ENCODE peak calls at places on chromosomes 16 and 17, in five cellular contexts. V is esophagus squamous epithelium, G is dorsolateral prefrontal cortex, S is AG10803, O is fibroblast of mammary gland. F is an unnamed sample.

GRCh38 chr17:65183736-65184135 is 46.6 kb downstream of the RGS9 start:
- DNase-seq in O (no peak), S (peak; percentile 89), V (no peak), G (peak; percentile 26), F (no peak)

GRCh38 chr17:74960739-74961342 is 11.7 kb downstream of the HID1 start:
- DNase-seq in V (no peak), S (peak; percentile 11), O (peak; percentile 15), G (no peak), F (no peak)

GRCh38 chr17:17414316-17414937 is 62.4 kb upstream of the MED9 start:
- DNase-seq in O (peak; percentile 93), G (peak; percentile 85), V (no peak), S (peak; percentile 86), F (no peak)

GRCh38 chr17:35773129-35773528 is 12.4 kb downstream of the C17orf50 start:
- DNase-seq in V (no peak), G (no peak), O (no peak), S (no peak), F (no peak)

GRCh38 chr17:4487820-4488716 is 10.6 kb upstream of the SPNS2 start:
- DNase-seq in O (no peak), V (no peak), G (no peak), S (no peak), F (no peak)

GRCh38 chr16:79329967-79330366 is 270.6 kb downstream of the MAF start:
- DNase-seq in G (no peak), S (no peak), V (no peak), O (no peak), F (no peak)

GRCh38 chr16:17224859-17225258 is 245.9 kb downstream of the XYLT1 start:
- DNase-seq in O (peak; percentile 94), V (no peak), G (peak; percentile 49), S (peak; percentile 94), F (peak; percentile 72)

GRCh38 chr16:4869147-4869790 is 22.0 kb downstream of the UBN1 start:
- DNase-seq in G (no peak), V (no peak), O (no peak), S (no peak), F (no peak)

GRCh38 chr17:78231991-78232759 is 744 bp downstream of the TMEM235 start:
- DNase-seq in V (no peak), S (no peak), O (no peak), G (no peak), F (no peak)

GRCh38 chr17:18070861-18071340 is 16.8 kb upstream of the DRG2 start:
- DNase-seq in G (no peak), O (peak; percentile 47), S (peak; percentile 49), V (no peak), F (no peak)

GRCh38 chr16:1746693-1747195 is 24.6 kb downstream of the NME3 start:
- DNase-seq in V (no peak), O (no peak), S (no peak), G (no peak), F (no peak)

GRCh38 chr17:34827008-34827407 is 134.3 kb downstream of the CCT6B start:
- DNase-seq in S (no peak), V (no peak), G (no peak), O (no peak), F (no peak)

GRCh38 chr16:73329363-73330306 is 281.7 kb upstream of the ZFHX3 start:
- DNase-seq in O (no peak), V (no peak), S (no peak), G (peak; percentile 89), F (no peak)

GRCh38 chr17:36485805-36486203 is 677 bp upstream of the ZNHIT3 start:
- DNase-seq in O (no peak), G (no peak), S (no peak), V (no peak), F (no peak)

GRCh38 chr16:88353691-88354090 is 29.1 kb upstream of the ZNF469 start:
- DNase-seq in O (no peak), G (peak; percentile 21), V (no peak), S (no peak), F (no peak)

GRCh38 chr16:14286381-14287230 is 215.5 kb downstream of the MRTFB start:
- DNase-seq in O (no peak), V (no peak), G (no peak), S (no peak), F (peak; percentile 18)

GRCh38 chr17:51371732-51372151 is 111.4 kb downstream of the UTP18 start:
- DNase-seq in V (no peak), G (peak; percentile 79), O (peak; percentile 37), S (peak; percentile 36), F (peak; percentile 2)

GRCh38 chr17:72516772-72517399 is 396.1 kb downstream of the SOX9 start:
- DNase-seq in V (no peak), S (peak; percentile 40), G (no peak), O (peak; percentile 36), F (no peak)

GRCh38 chr16:82655315-82655714 is 28.5 kb downstream of the CDH13 start:
- DNase-seq in V (no peak), O (peak; percentile 79), G (no peak), S (peak; percentile 89), F (peak; percentile 57)

DNA sequence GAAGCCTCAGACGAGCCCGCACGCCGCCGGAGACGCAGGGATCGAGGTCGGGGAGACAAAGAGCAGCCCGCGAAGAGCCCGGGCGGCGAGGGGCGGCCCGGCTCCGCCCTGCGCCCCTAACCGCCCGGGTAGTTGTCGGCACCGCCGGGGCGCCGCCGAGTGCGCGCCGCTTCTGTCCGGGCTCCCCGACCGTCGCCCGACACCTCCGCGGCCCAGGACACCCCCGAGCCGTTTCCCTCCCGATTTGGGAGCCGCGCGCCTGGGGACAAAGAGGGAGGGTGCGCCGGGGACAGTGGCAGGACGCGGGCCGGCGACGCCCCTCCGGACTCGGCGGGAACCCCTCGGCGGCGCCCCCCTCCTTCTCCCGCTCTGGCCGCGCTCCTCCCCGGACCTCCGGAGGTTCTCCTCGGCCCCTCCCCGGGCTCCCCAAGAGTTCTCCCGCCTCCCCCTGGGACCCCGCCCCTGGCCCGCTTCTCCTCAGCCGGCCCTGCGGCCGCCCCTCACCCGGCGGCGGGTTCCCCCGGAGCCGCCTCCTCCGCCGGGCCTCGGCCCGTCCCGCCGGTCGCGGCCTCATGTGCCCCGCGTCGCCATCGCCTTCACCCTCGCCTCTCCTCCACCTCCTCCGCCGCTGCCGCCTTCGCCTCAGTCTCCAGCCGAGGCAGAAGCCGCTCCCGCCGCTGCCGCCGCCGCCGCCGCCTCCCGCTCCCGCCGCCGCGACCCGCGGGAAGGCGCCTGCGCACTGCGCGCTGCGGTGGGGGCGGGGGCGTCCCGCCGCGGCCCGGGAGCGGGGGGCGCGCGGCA is at the start of gene GJC1:
- DNase-seq in O (no peak), G (no peak), S (peak; percentile 15), V (no peak), F (no peak)
- H3K4me3 ChIP-seq in O (peak within 1 kb of the TSS; percentile 90), G (peak within 1 kb of the TSS; percentile 52), S (peak within 1 kb of the TSS; percentile 83), V (peak within 1 kb of the TSS; percentile 39), F (peak within 1 kb of the TSS; percentile 62)

GRCh38 chr16:81198635-81199034 is 39.9 kb upstream of the BCO1 start:
- DNase-seq in S (no peak), O (no peak), G (no peak), V (no peak), F (no peak)
- TF ChIP-seq CTCF in S (peak; percentile 33), O (peak; percentile 17), G (peak; percentile 36), V (no peak), F (peak; percentile 40)

GRCh38 chr16:75019007-75019406 is 20.2 kb downstream of the ZNRF1 start:
- DNase-seq in O (peak; percentile 10), G (no peak), S (no peak), V (no peak), F (no peak)
- H3K4me3 ChIP-seq in O (no peak overlapping the region), G (no peak overlapping the region), S (no peak overlapping the region), V (no peak overlapping the region), F (no peak overlapping the region)

DNA sequence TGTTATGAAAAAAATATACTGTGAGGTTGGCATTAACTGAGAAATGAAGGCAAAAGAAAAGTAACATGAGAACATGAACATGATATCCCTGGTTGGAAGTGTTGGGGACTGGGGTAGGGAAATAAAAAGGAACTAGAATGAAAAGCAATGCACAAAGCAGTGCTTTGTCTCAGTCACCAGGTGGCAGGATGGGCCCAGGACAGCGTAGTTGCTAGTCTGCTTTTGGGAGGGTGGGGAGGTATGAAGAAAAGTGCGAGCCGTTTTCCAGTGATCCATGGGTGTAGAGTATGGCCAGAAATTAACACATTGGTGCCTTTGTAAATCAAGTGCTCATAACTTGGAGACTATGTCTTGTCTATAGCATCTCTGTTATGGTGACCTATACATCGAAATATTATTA is 662.5 kb upstream of the SALL1 start:
- DNase-seq in S (no peak), G (no peak), O (no peak), V (no peak), F (no peak)
- TF ChIP-seq CTCF in S (no peak), G (no peak), O (peak; percentile 18), V (no peak), F (no peak)

GRCh38 chr16:69479806-69480205 is 55.4 kb downstream of the CYB5B start:
- DNase-seq in O (no peak), V (no peak), G (no peak), S (no peak), F (no peak)

GRCh38 chr16:69483611-69484010 is 59.2 kb downstream of the CYB5B start:
- DNase-seq in V (no peak), G (no peak), O (no peak), S (peak; percentile 48), F (no peak)

GRCh38 chr16:69478685-69479084 is 54.3 kb downstream of the CYB5B start:
- DNase-seq in G (no peak), O (no peak), V (no peak), S (no peak), F (no peak)

GRCh38 chr16:69482410-69482951 is 58.1 kb downstream of the CYB5B start:
- DNase-seq in O (peak; percentile 90), V (no peak), G (no peak), S (peak; percentile 90), F (peak; percentile 43)

GRCh38 chr16:69481901-69482341 is 57.5 kb downstream of the CYB5B start:
- DNase-seq in G (peak; percentile 68), V (no peak), O (peak; percentile 82), S (peak; percentile 89), F (no peak)
- H3K4me3 ChIP-seq in G (no peak overlapping the region), V (peak overlapping the region; percentile 14), O (no peak overlapping the region), S (no peak overlapping the region), F (no peak overlapping the region)

GRCh38 chr16:3174618-3175148 is 13.3 kb upstream of the OR1F1 start:
- DNase-seq in V (no peak), O (no peak), S (no peak), G (no peak), F (no peak)
- TF ChIP-seq CTCF in V (no peak), O (no peak), S (no peak), G (no peak), F (no peak)

GRCh38 chr16:27551046-27551445 is 1.1 kb downstream of the KATNIP start:
- DNase-seq in G (no peak), S (peak; percentile 24), O (no peak), V (no peak), F (no peak)
- H3K4me3 ChIP-seq in G (peak overlapping the region; percentile 90), S (peak overlapping the region; percentile 100), O (no peak overlapping the region), V (peak overlapping the region; percentile 94), F (no peak overlapping the region)